ENCODE peak calls at places on chromosomes 5 and 9, in seven cellular contexts. V, C, E, F, B, Q and N are unnamed samples.

GRCh38 chr5:56662891-56663290 is 152.5 kb upstream of the MAP3K1 start:
- DNase-seq in V (no peak), C (no peak), E (no peak), F (no peak), B (no peak), Q (peak; percentile 13), N (no peak)

GRCh38 chr9:101708855-101709254 is 29.6 kb downstream of the GRIN3A start:
- DNase-seq in V (no peak), C (no peak), E (no peak), F (no peak), B (no peak), Q (no peak), N (no peak)

GRCh38 chr9:127524373-127524772 is 73.1 kb downstream of the LRSAM1 start:
- DNase-seq in V (peak; percentile 92), C (no peak), E (no peak), F (peak; percentile 73), B (no peak), Q (no peak), N (no peak)

GRCh38 chr5:142931896-142932686 is 161.9 kb downstream of the ARHGAP26 start:
- DNase-seq in V (peak; percentile 57), C (no peak), E (no peak), F (no peak), B (no peak), Q (no peak), N (no peak)

GRCh38 chr5:171421331-171422262 is 2.1 kb downstream of the FGF18 start:
- DNase-seq in V (no peak), C (peak; percentile 5), E (no peak), F (no peak), B (no peak), Q (no peak), N (no peak)

GRCh38 chr5:125310749-125311148 is 564.3 kb upstream of the ZNF608 start:
- DNase-seq in V (no peak), C (no peak), E (no peak), F (no peak), B (no peak), Q (no peak), N (peak; percentile 62)

GRCh38 chr5:82416506-82416905 is 138.4 kb upstream of the RPS23 start:
- DNase-seq in V (peak; percentile 71), C (no peak), E (no peak), F (no peak), B (no peak), Q (no peak), N (peak; percentile 58)

GRCh38 chr5:122774861-122775712 is at the start of gene SNX2:
- DNase-seq in V (peak; percentile 95), C (peak; percentile 95), E (peak; percentile 94), F (peak; percentile 83), B (peak; percentile 46), Q (peak; percentile 94), N (peak; percentile 80)

GRCh38 chr9:98506422-98507054 is 202.2 kb downstream of the GABBR2 start:
- DNase-seq in V (no peak), C (no peak), E (no peak), F (no peak), B (no peak), Q (no peak), N (no peak)

GRCh38 chr9:31776471-31776870 is 608.0 kb upstream of the ACO1 start:
- DNase-seq in V (no peak), C (no peak), E (no peak), F (no peak), B (no peak), Q (no peak), N (no peak)

GRCh38 chr9:83449981-83450380 is 88.2 kb downstream of the FRMD3 start:
- DNase-seq in V (no peak), C (no peak), E (no peak), F (no peak), B (no peak), Q (peak; percentile 84), N (no peak)

GRCh38 chr5:1755321-1755949 is 44.2 kb downstream of the MRPL36 start:
- DNase-seq in V (no peak), C (no peak), E (peak; percentile 1), F (no peak), B (no peak), Q (no peak), N (no peak)

GRCh38 chr5:87002485-87002884 is 265.2 kb upstream of the RASA1 start:
- DNase-seq in V (no peak), C (no peak), E (no peak), F (no peak), B (no peak), Q (no peak), N (no peak)

GRCh38 chr5:141747152-141747640 is 65.2 kb upstream of the ARAP3 start:
- DNase-seq in V (peak; percentile 92), C (peak; percentile 64), E (peak; percentile 63), F (peak; percentile 20), B (no peak), Q (peak; percentile 97), N (peak; percentile 46)

GRCh38 chr5:142472306-142472951 is 147.6 kb upstream of the SPRY4 start:
- DNase-seq in V (peak; percentile 73), C (no peak), E (no peak), F (peak; percentile 94), B (peak; percentile 63), Q (no peak), N (peak; percentile 95)

GRCh38 chr5:399296-400281 is 43.4 kb upstream of the EXOC3 start:
- DNase-seq in V (peak; percentile 88), C (peak; percentile 89), E (peak; percentile 92), F (peak; percentile 99), B (peak; percentile 95), Q (peak; percentile 78), N (peak; percentile 94)
- H3K4me3 ChIP-seq in V (no peak overlapping the region), C (peak overlapping the region; percentile 10), E (no peak overlapping the region), F (peak overlapping the region; percentile 69), B (no peak overlapping the region), Q (no peak overlapping the region), N (peak overlapping the region; percentile 48)

DNA sequence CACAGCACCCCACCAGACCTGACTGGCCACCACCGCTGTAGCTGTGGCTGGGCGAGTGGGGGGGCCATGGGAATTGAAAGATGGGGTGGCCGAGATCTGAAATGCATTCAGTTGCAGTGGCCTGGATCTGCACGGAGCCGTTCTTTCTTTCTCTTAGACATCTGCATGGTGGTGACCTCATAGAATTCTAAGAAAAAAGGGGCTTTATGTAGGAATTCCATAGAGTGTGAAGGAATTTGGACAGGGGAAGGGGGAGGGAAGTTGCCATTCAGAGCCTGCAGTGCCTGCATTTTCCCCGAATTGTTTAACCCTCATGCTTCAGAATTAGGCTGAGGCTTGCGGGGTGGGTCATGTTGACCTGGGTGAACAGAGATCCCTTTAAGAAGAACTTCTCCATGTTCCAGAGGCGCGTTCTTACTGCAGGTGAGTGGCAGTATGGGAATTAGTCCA is 4.9 kb downstream of the NEK6 start:
- DNase-seq in V (peak; percentile 72), C (no peak), E (no peak), F (peak; percentile 43), B (no peak), Q (no peak), N (no peak)
- H3K4me3 ChIP-seq in V (no peak overlapping the region), C (no peak overlapping the region), E (no peak overlapping the region), F (peak overlapping the region; percentile 96), B (peak overlapping the region; percentile 41), Q (no peak overlapping the region), N (no peak overlapping the region)

DNA sequence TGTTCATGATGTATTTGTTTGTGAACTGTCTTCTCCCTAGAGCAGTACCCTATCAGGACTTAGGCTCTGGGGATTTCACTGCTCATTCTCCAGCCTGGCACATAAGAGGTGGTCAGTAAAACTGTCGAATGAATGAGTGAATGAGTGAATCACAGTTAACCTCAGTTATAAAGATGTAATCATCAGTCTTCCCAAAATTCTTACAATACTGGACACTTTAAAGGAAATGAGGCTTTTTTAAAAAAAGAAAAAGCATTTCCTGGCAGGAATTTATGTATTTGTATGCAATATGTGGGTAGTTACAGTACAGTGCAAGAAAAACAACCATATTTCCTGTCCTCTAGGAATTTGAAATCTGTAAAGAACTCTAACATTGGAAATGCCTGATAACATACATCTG is 59.6 kb downstream of the RAI14 start:
- DNase-seq in V (no peak), C (no peak), E (no peak), F (peak; percentile 45), B (no peak), Q (no peak), N (no peak)
- H3K4me3 ChIP-seq in V (no peak overlapping the region), C (no peak overlapping the region), E (no peak overlapping the region), F (no peak overlapping the region), B (no peak overlapping the region), Q (no peak overlapping the region), N (no peak overlapping the region)

DNA sequence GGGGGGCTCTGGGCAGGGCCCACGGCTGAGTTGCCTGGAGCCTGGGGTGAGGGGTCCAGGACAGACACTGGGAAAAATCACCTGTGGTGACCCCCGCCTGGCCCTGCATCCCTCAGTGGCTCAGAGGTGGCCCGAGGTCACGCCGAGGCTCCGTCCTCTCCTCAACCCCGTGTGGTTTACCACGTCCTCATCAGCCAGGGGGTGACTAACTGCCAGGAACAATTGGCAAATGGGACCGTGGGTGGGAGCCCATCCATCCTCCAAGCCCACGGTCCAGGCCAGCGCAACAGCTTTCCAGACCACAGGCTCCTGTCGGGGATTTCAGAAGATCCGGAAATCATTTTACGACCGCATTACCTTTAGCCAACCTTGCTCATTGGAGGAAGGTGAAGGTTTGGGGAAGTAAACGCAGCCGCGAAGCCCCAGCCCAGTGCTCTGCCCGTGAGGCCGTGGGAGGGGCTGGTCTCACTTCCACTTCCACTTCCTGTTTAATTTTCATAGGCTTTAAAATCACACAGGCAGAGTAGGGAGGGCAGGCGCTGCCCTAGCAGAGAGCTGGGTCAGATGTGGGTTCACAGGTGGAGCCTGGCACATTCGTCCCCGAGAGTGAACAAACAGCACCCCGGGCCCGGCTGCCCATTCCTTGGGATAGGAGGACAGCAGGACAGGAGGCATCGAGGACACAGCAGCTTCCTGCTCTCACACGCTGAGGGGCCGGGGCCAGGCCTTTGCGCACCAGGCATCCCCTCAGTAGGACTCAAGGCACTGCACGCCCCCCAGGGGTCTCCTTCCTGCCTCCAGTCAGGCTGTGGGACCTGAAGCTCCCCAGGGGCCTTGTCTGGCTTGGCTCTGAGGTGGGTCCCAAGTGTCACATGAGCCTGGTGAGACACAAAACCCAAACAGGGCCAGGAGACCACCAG is 19.8 kb upstream of the SLC9A3 start:
- DNase-seq in V (no peak), C (peak; percentile 41), E (no peak), F (no peak), B (no peak), Q (no peak), N (no peak)
- H3K4me3 ChIP-seq in V (no peak overlapping the region), C (no peak overlapping the region), E (no peak overlapping the region), F (no peak overlapping the region), B (no peak overlapping the region), Q (no peak overlapping the region), N (no peak overlapping the region)